ENCODE peak calls at places on chromosomes 5 and 9, in seven cellular contexts. O is H1, E is GM12878, M is HepG2, F is GM12891, K is K562, L is SK-N-SH. Q is an unnamed sample.

GRCh38 chr9:97904725-97905124 is 17.6 kb downstream of the TRMO start:
- DNase-seq in K (no peak), L (no peak), M (no peak), F (no peak), E (no peak), O (no peak), Q (no peak)

GRCh38 chr5:43231977-43232376 is 40.0 kb downstream of the NIM1K start:
- DNase-seq in M (no peak), L (peak; percentile 17), K (no peak), F (no peak), O (no peak), E (no peak), Q (no peak)

GRCh38 chr9:16367605-16368424 is 502.7 kb downstream of the BNC2 start:
- DNase-seq in K (no peak), O (no peak), E (no peak), L (no peak), F (no peak), M (no peak), Q (no peak)

GRCh38 chr9:105413486-105414068 is 34.3 kb upstream of the FSD1L start:
- DNase-seq in M (peak; percentile 47), E (no peak), L (peak; percentile 31), F (no peak), O (no peak), K (no peak), Q (no peak)

GRCh38 chr5:140632366-140633080 is 452 bp downstream of the CD14 start:
- DNase-seq in E (no peak), F (peak; percentile 39), L (no peak), O (no peak), M (no peak), K (no peak), Q (peak; percentile 46)

GRCh38 chr5:40734986-40735385 is 20.8 kb downstream of the TTC33 start:
- DNase-seq in L (no peak), F (no peak), K (no peak), M (no peak), E (no peak), O (no peak), Q (no peak)

GRCh38 chr9:131012023-131012334 is 3.0 kb downstream of the LAMC3 start:
- DNase-seq in O (no peak), F (no peak), K (no peak), E (no peak), L (no peak), M (peak; percentile 54), Q (no peak)

GRCh38 chr9:110767559-110768063 is 99.0 kb downstream of the MUSK start:
- DNase-seq in O (no peak), E (no peak), M (no peak), L (no peak), F (no peak), K (no peak), Q (no peak)

GRCh38 chr5:73763300-73764032 is 137.5 kb downstream of the ARHGEF28 start:
- DNase-seq in F (no peak), K (no peak), E (no peak), L (no peak), O (no peak), M (peak; percentile 88), Q (no peak)

GRCh38 chr9:90458485-90458884 is 184.1 kb downstream of the DIRAS2 start:
- DNase-seq in K (peak; percentile 4), L (peak; percentile 51), O (no peak), E (no peak), M (peak; percentile 78), F (no peak), Q (no peak)

GRCh38 chr9:27888661-27889295 is 315.5 kb upstream of the C9orf72 start:
- DNase-seq in O (peak; percentile 36), E (peak; percentile 4), M (peak; percentile 9), K (peak; percentile 11), L (peak; percentile 10), F (peak; percentile 21), Q (peak; percentile 3)

GRCh38 chr5:121658221-121658620 is 193.5 kb upstream of the FTMT start:
- DNase-seq in L (no peak), F (no peak), O (no peak), M (no peak), K (no peak), E (no peak), Q (no peak)
- TF ChIP-seq TAF1 in L (no peak), F (no peak), O (no peak), M (no peak), K (no peak), E (no peak), Q (no peak)

DNA sequence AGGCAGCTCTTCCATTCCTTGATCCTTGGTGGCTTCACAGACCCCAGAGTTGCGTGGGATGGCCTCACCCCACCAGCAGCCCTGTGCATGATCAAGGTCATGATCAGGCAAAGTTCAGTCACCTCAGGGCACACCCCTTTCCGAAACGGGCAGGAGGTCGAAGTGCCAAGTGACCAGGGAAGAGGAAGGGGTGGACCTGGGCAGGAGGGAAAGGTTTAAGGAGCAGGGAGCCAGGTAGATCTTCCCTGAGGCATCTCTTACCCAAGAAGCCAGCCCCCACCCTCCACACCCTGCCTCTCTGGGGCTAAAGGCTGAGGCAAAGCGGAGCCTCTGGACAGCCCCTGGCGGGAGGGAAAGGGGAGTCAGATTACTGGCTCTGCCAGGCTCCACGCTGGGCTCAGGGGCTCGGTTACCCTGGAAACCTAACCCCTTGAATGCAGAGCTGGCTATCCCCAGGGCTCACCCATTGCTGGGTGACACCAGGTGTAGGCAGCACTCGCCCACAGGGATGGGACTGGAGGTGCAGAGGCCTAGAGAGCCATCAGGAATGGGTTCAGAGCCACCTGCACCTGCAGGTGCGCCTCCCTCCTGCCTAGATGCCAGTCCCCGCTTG is 3.6 kb downstream of the MGAT4B start:
- DNase-seq in F (no peak), O (no peak), K (no peak), L (no peak), M (no peak), E (no peak), Q (no peak)
- TF ChIP-seq POLR2AphosphoS5 in F (no peak), O (no peak), K (no peak), L (no peak), M (no peak), E (peak; percentile 27), Q (no peak)

DNA sequence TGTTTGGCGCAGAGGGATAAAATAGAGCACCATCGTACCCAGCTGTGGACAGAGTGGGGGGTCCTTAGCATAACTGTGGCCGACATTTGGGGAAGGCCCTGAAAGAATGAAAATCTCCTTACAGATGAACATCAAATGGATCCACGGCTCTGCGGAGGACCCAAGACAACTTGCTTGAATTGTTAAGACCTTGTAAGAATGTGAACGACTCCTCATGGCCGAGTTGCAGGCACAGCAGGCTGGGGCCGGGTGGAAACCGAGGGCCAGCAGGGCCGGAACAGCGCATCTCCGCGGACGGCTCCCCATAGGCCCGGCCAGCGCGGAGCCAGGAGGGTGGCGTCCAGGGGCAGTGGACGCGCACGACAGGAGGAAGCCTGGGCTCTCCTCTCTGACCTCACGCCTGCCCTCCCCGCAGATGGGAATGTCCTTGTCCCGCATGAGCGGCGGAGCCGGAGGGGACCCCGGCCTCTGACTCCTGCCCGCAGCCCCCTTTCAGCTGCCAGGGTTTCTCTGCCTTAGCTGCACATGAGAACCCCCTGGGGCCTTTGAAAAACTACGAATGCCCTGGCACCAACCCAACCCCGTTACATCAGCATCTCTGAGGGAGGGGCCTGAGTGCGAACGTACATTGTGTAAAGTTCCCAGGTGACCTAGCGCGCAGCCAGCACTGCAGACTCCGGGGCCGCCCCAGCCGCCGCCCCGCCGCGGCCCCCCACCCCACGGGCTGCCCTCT is 36.2 kb upstream of the PTCH1 start:
- DNase-seq in F (no peak), L (no peak), O (peak; percentile 73), K (peak; percentile 44), M (no peak), E (no peak), Q (no peak)
- TF ChIP-seq TAF1 in F (no peak), L (no peak), O (no peak), K (no peak), M (no peak), E (no peak), Q (no peak)

GRCh38 chr5:157390179-157390923 is 69.7 kb upstream of the NIPAL4 start:
- DNase-seq in M (peak; percentile 93), F (no peak), L (no peak), K (no peak), E (no peak), O (no peak), Q (no peak)
- TF ChIP-seq POLR2AphosphoS5 in M (no peak), F (no peak), L (peak; percentile 33), K (no peak), E (no peak), O (no peak), Q (no peak)